ENCODE peak calls at places on chromosomes 4 and X, in six cellular contexts. R, F, E, B, L and C are unnamed samples. For H3K4me1, the result is how much of the 10 kb centered on the place peaks cover.

GRCh38 chr4:16896871-16897270 is 1.6 kb downstream of the LDB2 start:
- DNase-seq in R (no peak), F (no peak), E (no peak), B (no peak), L (no peak), C (no peak)

GRCh38 chrX:15594371-15594770 is 6.4 kb downstream of the ACE2 start:
- DNase-seq in R (peak), F (no peak), E (no peak), B (no peak), L (no peak), C (no peak)

GRCh38 chr4:119731146-119731742 is 102.6 kb upstream of the PDE5A start:
- DNase-seq in R (no peak), F (no peak), E (no peak), B (no peak), L (no peak), C (no peak)

GRCh38 chr4:5798447-5798846 is 87.4 kb downstream of the EVC start:
- DNase-seq in R (no peak), F (no peak), E (peak), B (peak), L (peak), C (peak)

GRCh38 chr4:146333187-146333894 is 119.0 kb downstream of the REELD1 start:
- DNase-seq in R (peak), F (no peak), E (no peak), B (no peak), L (no peak), C (no peak)

GRCh38 chrX:39869846-39870601 is 227.7 kb downstream of the BCOR start:
- DNase-seq in R (peak), F (no peak), E (no peak), B (no peak), L (no peak), C (no peak)

GRCh38 chr4:95761441-95761840 is 78.5 kb upstream of the PDHA2 start:
- DNase-seq in R (peak), F (no peak), E (no peak), B (no peak), L (no peak), C (no peak)

GRCh38 chr4:20696815-20697214 is 3.4 kb upstream of the PACRGL start:
- DNase-seq in R (no peak), F (no peak), E (no peak), B (no peak), L (no peak), C (no peak)

GRCh38 chr4:16687845-16688244 is 210.6 kb downstream of the LDB2 start:
- DNase-seq in R (no peak), F (no peak), E (no peak), B (no peak), L (no peak), C (no peak)

GRCh38 chr4:575281-576141 is 584 bp downstream of the TMEM271 start:
- DNase-seq in R (no peak), F (peak), E (peak), B (no peak), L (no peak), C (no peak)

GRCh38 chrX:39903937-39904336 is 193.8 kb downstream of the BCOR start:
- DNase-seq in R (peak), F (no peak), E (no peak), B (no peak), L (no peak), C (no peak)

GRCh38 chr4:39125600-39125985 is 56.7 kb upstream of the WDR19 start:
- DNase-seq in R (no peak), F (no peak), E (no peak), B (no peak), L (no peak), C (no peak)

GRCh38 chr4:4847011-4847410 is 12.5 kb upstream of the MSX1 start:
- DNase-seq in R (no peak), F (no peak), E (peak), B (no peak), L (peak), C (no peak)

GRCh38 chr4:20062054-20062453 is 189.7 kb upstream of the SLIT2 start:
- DNase-seq in R (no peak), F (no peak), E (no peak), B (no peak), L (no peak), C (no peak)

GRCh38 chr4:151968643-151969042 is 207.8 kb upstream of the GATB start:
- DNase-seq in R (no peak), F (no peak), E (no peak), B (no peak), L (no peak), C (no peak)

GRCh38 chrX:1034717-1035116 is 177.7 kb downstream of the CRLF2 start:
- DNase-seq in R (no peak), F (no peak), E (peak), B (no peak), L (peak), C (no peak)

GRCh38 chr4:185429660-185430059 is 3.9 kb upstream of the UFSP2 start:
- DNase-seq in R (no peak), F (no peak), E (no peak), B (no peak), L (no peak), C (no peak)

GRCh38 chr4:74157743-74158560 is at the start of gene MTHFD2L:
- DNase-seq in R (peak), F (peak), E (peak), B (peak), L (peak), C (peak)
- TF ChIP-seq POLR2A in R (peak), F (peak), E (peak), B (peak), L (peak), C (no peak)

DNA sequence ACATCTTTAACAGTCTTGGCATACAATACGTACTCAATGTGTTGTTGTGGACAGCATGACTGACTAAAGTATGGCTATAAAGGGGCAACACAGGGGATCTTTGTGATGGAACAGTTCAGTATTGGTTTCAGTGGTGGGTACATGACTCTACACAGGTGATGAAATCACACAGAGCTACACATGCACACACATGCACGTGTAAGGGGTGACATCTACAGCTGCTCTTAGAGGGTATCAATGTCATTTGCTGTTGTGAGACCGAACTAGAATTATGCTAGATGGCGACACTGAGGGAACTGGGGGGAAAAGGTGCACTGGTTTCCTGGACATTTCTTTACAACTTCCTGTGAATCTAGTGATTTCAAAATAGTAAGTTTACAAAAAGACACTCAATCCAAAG is 22.1 kb downstream of the GAB3 start:
- DNase-seq in R (no peak), F (no peak), E (no peak), B (no peak), L (no peak), C (no peak)
- H3K4me1 ChIP-seq in R (under half), F (under half), E (half or more), B (half or more), L (under half), C (under half)

GRCh38 chrX:20267924-20268701 is 1.4 kb upstream of the RPS6KA3 start:
- DNase-seq in R (no peak), F (no peak), E (peak), B (peak), L (peak), C (peak)
- TF ChIP-seq POLR2A in R (no peak), F (no peak), E (no peak), B (no peak), L (no peak), C (no peak)

GRCh38 chr4:188992706-188993105 is 853.5 kb downstream of the TRIML1 start:
- DNase-seq in R (no peak), F (no peak), E (no peak), B (no peak), L (no peak), C (no peak)
- H3K4me1 ChIP-seq in R (under half), F (under half), E (under half), B (under half), L (under half), C (under half)

DNA sequence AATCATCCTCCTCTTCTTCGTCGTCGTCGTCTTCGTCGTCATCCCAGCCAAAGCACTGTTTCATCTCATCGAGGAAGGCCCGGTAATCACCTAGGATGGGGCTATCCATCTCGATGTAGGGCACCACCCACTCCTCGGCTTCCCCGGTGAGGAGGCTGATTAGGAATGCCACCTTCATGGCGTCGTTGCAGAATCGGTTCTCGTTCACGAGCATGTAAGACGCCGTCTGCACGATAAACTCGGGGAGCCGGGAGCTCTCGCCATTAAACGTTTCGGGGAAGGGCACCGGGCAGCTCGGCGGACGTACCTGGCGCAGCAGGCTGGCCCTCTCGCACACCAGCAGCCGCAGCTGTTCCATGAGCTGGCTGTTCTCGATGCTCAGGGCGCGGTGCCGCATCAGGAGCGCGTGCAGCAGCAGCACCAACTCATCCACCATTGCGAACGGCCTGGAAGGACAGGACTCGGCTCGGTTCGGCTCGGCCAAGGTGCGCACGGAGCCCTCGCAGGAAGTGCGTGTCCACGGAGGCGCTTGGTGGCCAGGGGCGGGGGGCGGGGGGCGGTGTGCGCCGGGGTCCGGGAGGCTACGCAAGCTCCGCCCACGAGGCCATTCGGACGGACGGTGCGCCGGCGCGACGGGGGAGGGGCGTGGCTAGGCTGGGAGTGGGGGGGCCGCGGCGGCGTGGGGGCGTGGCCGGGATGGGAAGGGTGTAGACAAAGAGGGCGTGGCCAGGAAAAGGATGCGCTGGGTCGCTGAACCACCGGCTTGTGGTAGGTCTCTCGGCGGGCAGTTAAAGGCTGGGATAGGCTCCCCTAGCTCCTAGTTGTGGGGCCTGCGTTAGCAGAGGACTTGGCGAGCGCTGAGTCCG is at the start of gene LDOC1:
- DNase-seq in R (peak), F (peak), E (peak), B (peak), L (peak), C (peak)
- TF ChIP-seq POLR2A in R (peak), F (peak), E (no peak), B (no peak), L (no peak), C (no peak)

GRCh38 chr4:123824524-123824923 is 427.9 kb downstream of the SPRY1 start:
- DNase-seq in R (no peak), F (no peak), E (no peak), B (no peak), L (no peak), C (no peak)

GRCh38 chr4:123821861-123822260 is 425.3 kb downstream of the SPRY1 start:
- DNase-seq in R (peak), F (no peak), E (no peak), B (no peak), L (no peak), C (no peak)

GRCh38 chr4:123822353-123822752 is 425.8 kb downstream of the SPRY1 start:
- DNase-seq in R (no peak), F (no peak), E (no peak), B (no peak), L (no peak), C (no peak)

GRCh38 chr4:123825596-123826291 is 429.1 kb downstream of the SPRY1 start:
- DNase-seq in R (no peak), F (no peak), E (no peak), B (no peak), L (no peak), C (no peak)

GRCh38 chr4:123823244-123823643 is 426.6 kb downstream of the SPRY1 start:
- DNase-seq in R (no peak), F (no peak), E (no peak), B (no peak), L (no peak), C (no peak)
- H3K4me1 ChIP-seq in R (under half), F (under half), E (under half), B (under half), L (under half), C (under half)

DNA sequence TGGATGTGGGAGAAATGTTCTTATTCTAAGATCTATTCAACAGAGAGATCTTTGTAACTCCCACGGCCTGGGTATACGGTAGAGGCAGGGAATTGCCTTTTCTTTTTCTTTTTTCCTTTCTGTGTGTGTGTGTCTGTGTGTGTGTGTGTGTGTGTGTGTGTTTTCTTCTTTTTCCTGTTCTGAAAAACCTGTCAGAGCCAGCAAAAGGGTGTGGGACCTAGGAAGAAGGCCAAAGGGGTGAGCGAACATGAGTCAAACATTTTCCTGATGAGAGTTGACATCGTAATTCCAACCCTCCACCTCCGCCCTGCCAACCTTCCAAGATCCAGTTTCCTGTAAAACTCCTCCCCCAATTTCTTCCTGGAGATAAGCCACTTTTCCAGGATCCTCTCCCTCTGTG is 2.8 kb upstream of the CHIC2 start:
- DNase-seq in R (peak), F (no peak), E (no peak), B (peak), L (no peak), C (peak)
- TF ChIP-seq POLR2A in R (no peak), F (no peak), E (no peak), B (no peak), L (no peak), C (no peak)

GRCh38 chr4:81602853-81603252 is 131.1 kb upstream of the RASGEF1B start:
- DNase-seq in R (no peak), F (no peak), E (no peak), B (no peak), L (no peak), C (no peak)

GRCh38 chr4:81604683-81605082 is 133.0 kb upstream of the RASGEF1B start:
- DNase-seq in R (no peak), F (no peak), E (no peak), B (no peak), L (no peak), C (no peak)

GRCh38 chr4:81600511-81601269 is 129.0 kb upstream of the RASGEF1B start:
- DNase-seq in R (no peak), F (no peak), E (no peak), B (peak), L (no peak), C (no peak)

GRCh38 chr4:81599646-81600231 is 128.0 kb upstream of the RASGEF1B start:
- DNase-seq in R (no peak), F (no peak), E (no peak), B (no peak), L (no peak), C (no peak)

DNA sequence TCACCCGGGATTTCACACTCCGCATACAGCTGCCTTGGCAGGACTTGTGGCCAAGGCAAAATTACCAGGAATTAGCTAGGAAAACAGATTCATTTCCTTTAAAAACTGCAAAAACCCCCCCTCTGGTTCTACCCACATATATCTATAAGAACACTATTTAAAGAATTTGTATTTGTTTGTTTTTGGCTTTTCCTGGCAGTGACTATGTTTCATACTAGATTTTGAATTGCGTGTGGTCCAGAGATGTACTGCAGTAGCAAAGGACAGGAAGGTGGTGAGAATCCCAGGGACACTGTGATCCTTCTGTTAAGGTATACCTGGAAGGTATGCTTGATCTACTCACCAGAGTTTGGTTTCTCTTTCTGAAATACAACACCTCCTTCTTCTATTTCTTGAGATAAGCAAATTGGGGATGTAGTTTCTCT is 129.6 kb upstream of the RASGEF1B start:
- DNase-seq in R (no peak), F (no peak), E (no peak), B (no peak), L (no peak), C (no peak)
- H3K4me1 ChIP-seq in R (under half), F (under half), E (under half), B (under half), L (under half), C (under half)

GRCh38 chrX:117992324-117992723 is 124.3 kb downstream of the KLHL13 start:
- DNase-seq in R (no peak), F (no peak), E (no peak), B (no peak), L (no peak), C (no peak)
- TF ChIP-seq POLR2A in R (no peak), F (no peak), E (no peak), B (no peak), L (no peak), C (no peak)